ENCODE peak calls at places on chromosomes 6 and 20, in seven cellular contexts. One of them, this sample, is unnamed.

GRCh38 chr6:143165315-143165855 is 104.7 kb downstream of the AIG1 start:
- DNase-seq in sigmoid colon: no peak
- DNase-seq in GM23338: no peak
- DNase-seq in osteocyte: no peak
- DNase-seq in type B pancreatic cell: no peak
- DNase-seq in activated CD8-positive, alpha-beta T cell treated with anti-CD3 and anti-CD28 coated beads for 36 hours: no peak
- DNase-seq in stomach: no peak
- DNase-seq in this sample: no peak

GRCh38 chr6:37473364-37474095 is 26.2 kb downstream of the CCDC167 start:
- DNase-seq in osteocyte: peak; percentile 89
- DNase-seq in stomach: peak; percentile 89
- DNase-seq in GM23338: no peak
- DNase-seq in type B pancreatic cell: no peak
- DNase-seq in sigmoid colon: no peak
- DNase-seq in activated CD8-positive, alpha-beta T cell treated with anti-CD3 and anti-CD28 coated beads for 36 hours: no peak
- DNase-seq in this sample: no peak

GRCh38 chr6:72466971-72467566 is 154.8 kb upstream of the KCNQ5 start:
- DNase-seq in GM23338: no peak
- DNase-seq in activated CD8-positive, alpha-beta T cell treated with anti-CD3 and anti-CD28 coated beads for 36 hours: no peak
- DNase-seq in type B pancreatic cell: no peak
- DNase-seq in stomach: no peak
- DNase-seq in osteocyte: no peak
- DNase-seq in sigmoid colon: no peak
- DNase-seq in this sample: no peak

GRCh38 chr6:151087861-151088598 is 151.7 kb upstream of the AKAP12 start:
- DNase-seq in activated CD8-positive, alpha-beta T cell treated with anti-CD3 and anti-CD28 coated beads for 36 hours: no peak
- DNase-seq in GM23338: peak; percentile 24
- DNase-seq in osteocyte: no peak
- DNase-seq in stomach: no peak
- DNase-seq in type B pancreatic cell: no peak
- DNase-seq in sigmoid colon: no peak
- DNase-seq in this sample: no peak

GRCh38 chr20:37526238-37526838 is 1.3 kb downstream of the BLCAP start:
- DNase-seq in GM23338: peak; percentile 93
- DNase-seq in type B pancreatic cell: no peak
- DNase-seq in osteocyte: no peak
- DNase-seq in activated CD8-positive, alpha-beta T cell treated with anti-CD3 and anti-CD28 coated beads for 36 hours: no peak
- DNase-seq in stomach: no peak
- DNase-seq in sigmoid colon: no peak
- DNase-seq in this sample: no peak

GRCh38 chr6:140079328-140079727 is 704.9 kb upstream of the CITED2 start:
- DNase-seq in GM23338: no peak
- DNase-seq in osteocyte: no peak
- DNase-seq in activated CD8-positive, alpha-beta T cell treated with anti-CD3 and anti-CD28 coated beads for 36 hours: no peak
- DNase-seq in type B pancreatic cell: no peak
- DNase-seq in sigmoid colon: no peak
- DNase-seq in stomach: peak; percentile 26
- DNase-seq in this sample: no peak

GRCh38 chr20:36604952-36605308 is 649 bp upstream of the RAB5IF start:
- DNase-seq in activated CD8-positive, alpha-beta T cell treated with anti-CD3 and anti-CD28 coated beads for 36 hours: peak; percentile 73
- DNase-seq in type B pancreatic cell: no peak
- DNase-seq in GM23338: peak; percentile 41
- DNase-seq in sigmoid colon: peak; percentile 77
- DNase-seq in osteocyte: no peak
- DNase-seq in stomach: peak; percentile 41
- DNase-seq in this sample: peak; percentile 63

GRCh38 chr20:45372646-45373352 is 5.3 kb downstream of the TP53TG5 start:
- DNase-seq in activated CD8-positive, alpha-beta T cell treated with anti-CD3 and anti-CD28 coated beads for 36 hours: no peak
- DNase-seq in type B pancreatic cell: no peak
- DNase-seq in osteocyte: peak; percentile 66
- DNase-seq in GM23338: peak; percentile 72
- DNase-seq in stomach: no peak
- DNase-seq in sigmoid colon: peak; percentile 88
- DNase-seq in this sample: no peak

GRCh38 chr6:134063121-134063965 is 10.9 kb upstream of the SLC2A12 start:
- DNase-seq in osteocyte: no peak
- DNase-seq in sigmoid colon: no peak
- DNase-seq in activated CD8-positive, alpha-beta T cell treated with anti-CD3 and anti-CD28 coated beads for 36 hours: no peak
- DNase-seq in stomach: no peak
- DNase-seq in type B pancreatic cell: no peak
- DNase-seq in GM23338: peak; percentile 79
- DNase-seq in this sample: no peak

GRCh38 chr6:73079611-73079955 is 145.7 kb downstream of the KHDC1L start:
- DNase-seq in type B pancreatic cell: no peak
- DNase-seq in activated CD8-positive, alpha-beta T cell treated with anti-CD3 and anti-CD28 coated beads for 36 hours: no peak
- DNase-seq in sigmoid colon: no peak
- DNase-seq in GM23338: no peak
- DNase-seq in osteocyte: no peak
- DNase-seq in stomach: no peak
- DNase-seq in this sample: no peak

GRCh38 chr6:134436281-134436815 is 118.4 kb upstream of the SGK1 start:
- DNase-seq in activated CD8-positive, alpha-beta T cell treated with anti-CD3 and anti-CD28 coated beads for 36 hours: peak; percentile 87
- DNase-seq in stomach: no peak
- DNase-seq in sigmoid colon: no peak
- DNase-seq in osteocyte: no peak
- DNase-seq in type B pancreatic cell: no peak
- DNase-seq in GM23338: no peak
- DNase-seq in this sample: peak; percentile 61

GRCh38 chr20:35735828-35736470 is 6.1 kb downstream of the RBM39 start:
- DNase-seq in sigmoid colon: no peak
- DNase-seq in activated CD8-positive, alpha-beta T cell treated with anti-CD3 and anti-CD28 coated beads for 36 hours: no peak
- DNase-seq in type B pancreatic cell: no peak
- DNase-seq in GM23338: no peak
- DNase-seq in osteocyte: no peak
- DNase-seq in stomach: no peak
- DNase-seq in this sample: no peak

GRCh38 chr6:70667711-70668498 is at the start of gene SMAP1:
- DNase-seq in sigmoid colon: peak; percentile 96
- DNase-seq in GM23338: peak; percentile 92
- DNase-seq in stomach: peak; percentile 97
- DNase-seq in type B pancreatic cell: peak; percentile 96
- DNase-seq in osteocyte: peak; percentile 98
- DNase-seq in activated CD8-positive, alpha-beta T cell treated with anti-CD3 and anti-CD28 coated beads for 36 hours: peak; percentile 94
- DNase-seq in this sample: peak; percentile 97

GRCh38 chr6:63805808-63806572 is 170.4 kb downstream of the PHF3 start:
- DNase-seq in sigmoid colon: no peak
- DNase-seq in stomach: no peak
- DNase-seq in type B pancreatic cell: no peak
- DNase-seq in activated CD8-positive, alpha-beta T cell treated with anti-CD3 and anti-CD28 coated beads for 36 hours: no peak
- DNase-seq in osteocyte: no peak
- DNase-seq in GM23338: no peak
- DNase-seq in this sample: no peak

GRCh38 chr20:62344782-62345181 is 22.3 kb downstream of the LAMA5 start:
- DNase-seq in activated CD8-positive, alpha-beta T cell treated with anti-CD3 and anti-CD28 coated beads for 36 hours: no peak
- DNase-seq in type B pancreatic cell: no peak
- DNase-seq in sigmoid colon: no peak
- DNase-seq in GM23338: no peak
- DNase-seq in stomach: no peak
- DNase-seq in osteocyte: no peak
- DNase-seq in this sample: no peak

GRCh38 chr6:152089992-152090391 is 282.5 kb downstream of the ESR1 start:
- DNase-seq in GM23338: no peak
- DNase-seq in sigmoid colon: no peak
- DNase-seq in type B pancreatic cell: no peak
- DNase-seq in osteocyte: no peak
- DNase-seq in activated CD8-positive, alpha-beta T cell treated with anti-CD3 and anti-CD28 coated beads for 36 hours: no peak
- DNase-seq in stomach: no peak
- DNase-seq in this sample: no peak

GRCh38 chr6:141562181-141562800 is 570.4 kb upstream of the GJE1 start:
- DNase-seq in sigmoid colon: peak; percentile 62
- DNase-seq in activated CD8-positive, alpha-beta T cell treated with anti-CD3 and anti-CD28 coated beads for 36 hours: peak; percentile 55
- DNase-seq in stomach: no peak
- DNase-seq in GM23338: peak; percentile 70
- DNase-seq in osteocyte: no peak
- DNase-seq in type B pancreatic cell: no peak
- DNase-seq in this sample: no peak

GRCh38 chr6:118650500-118651281 is 700 bp downstream of the CEP85L start:
- DNase-seq in activated CD8-positive, alpha-beta T cell treated with anti-CD3 and anti-CD28 coated beads for 36 hours: peak; percentile 60
- DNase-seq in stomach: peak; percentile 44
- DNase-seq in type B pancreatic cell: peak; percentile 73
- DNase-seq in osteocyte: no peak
- DNase-seq in sigmoid colon: peak; percentile 82
- DNase-seq in GM23338: peak; percentile 74
- DNase-seq in this sample: peak; percentile 46

DNA sequence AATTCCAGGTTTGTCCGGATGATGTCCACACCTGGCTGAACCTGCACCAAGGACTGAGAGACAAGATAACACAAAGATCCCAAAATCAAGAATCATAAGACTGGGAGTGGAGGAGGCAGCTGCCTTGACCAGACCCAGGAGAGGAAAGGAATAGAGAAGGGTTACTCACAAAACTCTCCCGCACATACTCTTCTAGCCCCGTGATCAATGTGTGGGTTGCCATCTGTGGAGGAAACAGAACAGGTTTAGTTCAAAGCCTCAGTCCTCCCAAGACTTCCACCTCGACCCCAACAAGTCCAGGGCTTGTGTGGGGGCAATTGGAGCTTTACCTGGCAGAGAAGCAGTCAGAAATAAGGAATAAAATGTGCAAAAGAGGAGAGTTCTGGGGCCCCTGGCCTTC is 11.1 kb downstream of the BAG6 start:
- DNase-seq in osteocyte: no peak
- DNase-seq in activated CD8-positive, alpha-beta T cell treated with anti-CD3 and anti-CD28 coated beads for 36 hours: no peak
- DNase-seq in stomach: no peak
- DNase-seq in GM23338: no peak
- DNase-seq in sigmoid colon: no peak
- DNase-seq in type B pancreatic cell: no peak
- DNase-seq in this sample: no peak
- TF ChIP-seq CTCF in osteocyte: no peak
- TF ChIP-seq CTCF in activated CD8-positive, alpha-beta T cell treated with anti-CD3 and anti-CD28 coated beads for 36 hours: no peak
- TF ChIP-seq CTCF in stomach: no peak
- TF ChIP-seq CTCF in GM23338: no peak
- TF ChIP-seq CTCF in sigmoid colon: no peak
- TF ChIP-seq CTCF in type B pancreatic cell: no peak
- TF ChIP-seq CTCF in this sample: no peak

DNA sequence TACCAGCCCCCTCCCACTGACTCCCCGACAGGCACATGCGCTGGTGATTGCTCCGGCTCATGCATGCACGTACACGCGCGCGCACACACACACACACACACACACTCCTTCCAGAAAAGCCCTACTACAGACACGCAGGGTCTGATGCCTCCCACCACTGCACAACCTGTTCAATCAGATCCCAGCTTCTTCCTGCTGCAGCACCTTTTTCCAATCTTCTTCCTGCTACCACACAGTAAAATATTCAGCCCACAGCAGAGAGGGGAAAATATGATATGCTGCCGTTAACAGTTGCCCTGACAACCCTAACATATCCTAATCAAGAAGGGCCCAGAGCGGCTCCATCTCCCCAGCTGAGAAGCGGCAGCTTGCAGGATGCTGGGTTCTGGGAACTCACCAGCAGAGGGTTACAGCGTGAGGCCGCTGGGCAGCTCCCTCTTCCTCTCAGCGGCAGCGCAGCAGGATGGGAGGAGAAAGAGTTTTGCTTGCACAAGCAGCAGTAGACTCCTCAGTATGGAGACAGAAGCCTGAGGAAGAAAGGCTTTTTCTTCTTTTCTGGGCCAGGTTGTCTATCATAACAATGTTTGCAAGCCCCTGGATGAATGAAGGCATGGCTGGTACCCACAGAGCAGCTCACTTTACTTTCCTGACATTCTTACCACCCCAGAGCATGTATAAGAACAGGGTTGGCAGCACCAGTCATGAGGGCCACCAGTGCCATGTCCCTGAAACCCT is 23.9 kb downstream of the MAP7 start:
- DNase-seq in activated CD8-positive, alpha-beta T cell treated with anti-CD3 and anti-CD28 coated beads for 36 hours: peak; percentile 54
- DNase-seq in sigmoid colon: peak; percentile 71
- DNase-seq in osteocyte: no peak
- DNase-seq in stomach: peak; percentile 46
- DNase-seq in type B pancreatic cell: no peak
- DNase-seq in GM23338: peak; percentile 89
- DNase-seq in this sample: peak; percentile 31
- TF ChIP-seq CTCF in activated CD8-positive, alpha-beta T cell treated with anti-CD3 and anti-CD28 coated beads for 36 hours: no peak
- TF ChIP-seq CTCF in sigmoid colon: no peak
- TF ChIP-seq CTCF in osteocyte: peak; percentile 45
- TF ChIP-seq CTCF in stomach: no peak
- TF ChIP-seq CTCF in type B pancreatic cell: peak; percentile 59
- TF ChIP-seq CTCF in GM23338: peak; percentile 43
- TF ChIP-seq CTCF in this sample: no peak

DNA sequence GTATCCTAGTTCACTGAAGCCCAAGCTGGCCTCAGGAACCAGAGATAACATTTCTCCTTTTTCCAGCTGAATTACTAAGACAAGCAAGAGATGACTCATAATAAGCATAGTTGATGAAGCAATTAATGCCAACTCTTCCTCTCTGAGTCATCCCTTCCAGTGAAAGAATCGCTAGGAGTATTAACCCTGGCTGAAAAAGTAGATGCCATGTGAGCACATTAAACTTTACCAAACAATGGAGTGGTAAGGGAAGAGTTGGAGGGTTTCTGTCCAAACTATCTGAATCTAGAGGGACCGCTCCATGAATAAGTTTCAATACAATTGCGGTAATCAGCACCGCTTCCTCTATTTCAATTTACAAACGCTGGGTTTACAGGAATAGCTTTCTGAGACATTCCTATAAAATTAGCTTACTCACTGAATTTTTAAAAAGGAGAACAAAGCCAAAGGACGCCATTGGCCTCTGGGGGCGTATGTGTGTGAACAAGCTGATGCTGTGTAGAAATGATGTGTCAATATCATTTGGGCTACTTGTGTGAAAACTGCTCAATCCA is 48.3 kb downstream of the ATXN1 start:
- DNase-seq in type B pancreatic cell: no peak
- DNase-seq in activated CD8-positive, alpha-beta T cell treated with anti-CD3 and anti-CD28 coated beads for 36 hours: peak; percentile 47
- DNase-seq in osteocyte: no peak
- DNase-seq in sigmoid colon: peak; percentile 70
- DNase-seq in GM23338: peak; percentile 21
- DNase-seq in stomach: no peak
- DNase-seq in this sample: peak; percentile 31
- TF ChIP-seq CTCF in type B pancreatic cell: peak; percentile 62
- TF ChIP-seq CTCF in activated CD8-positive, alpha-beta T cell treated with anti-CD3 and anti-CD28 coated beads for 36 hours: peak; percentile 44
- TF ChIP-seq CTCF in osteocyte: peak; percentile 50
- TF ChIP-seq CTCF in sigmoid colon: no peak
- TF ChIP-seq CTCF in GM23338: peak; percentile 48
- TF ChIP-seq CTCF in stomach: no peak
- TF ChIP-seq CTCF in this sample: peak; percentile 23

GRCh38 chr20:8399963-8400362 is 267.9 kb downstream of the PLCB1 start:
- DNase-seq in osteocyte: no peak
- DNase-seq in GM23338: no peak
- DNase-seq in activated CD8-positive, alpha-beta T cell treated with anti-CD3 and anti-CD28 coated beads for 36 hours: no peak
- DNase-seq in stomach: no peak
- DNase-seq in type B pancreatic cell: no peak
- DNase-seq in sigmoid colon: no peak
- DNase-seq in this sample: peak; percentile 34

GRCh38 chr20:8394308-8394945 is 262.4 kb downstream of the PLCB1 start:
- DNase-seq in type B pancreatic cell: no peak
- DNase-seq in activated CD8-positive, alpha-beta T cell treated with anti-CD3 and anti-CD28 coated beads for 36 hours: peak; percentile 23
- DNase-seq in osteocyte: no peak
- DNase-seq in sigmoid colon: no peak
- DNase-seq in GM23338: no peak
- DNase-seq in stomach: no peak
- DNase-seq in this sample: no peak

GRCh38 chr20:8400461-8400860 is 268.4 kb downstream of the PLCB1 start:
- DNase-seq in type B pancreatic cell: no peak
- DNase-seq in sigmoid colon: no peak
- DNase-seq in activated CD8-positive, alpha-beta T cell treated with anti-CD3 and anti-CD28 coated beads for 36 hours: no peak
- DNase-seq in stomach: no peak
- DNase-seq in GM23338: no peak
- DNase-seq in osteocyte: no peak
- DNase-seq in this sample: no peak

GRCh38 chr20:8401491-8401890 is 269.4 kb downstream of the PLCB1 start:
- DNase-seq in type B pancreatic cell: no peak
- DNase-seq in stomach: no peak
- DNase-seq in GM23338: no peak
- DNase-seq in osteocyte: no peak
- DNase-seq in activated CD8-positive, alpha-beta T cell treated with anti-CD3 and anti-CD28 coated beads for 36 hours: no peak
- DNase-seq in sigmoid colon: no peak
- DNase-seq in this sample: no peak

GRCh38 chr20:8398289-8399051 is 266.4 kb downstream of the PLCB1 start:
- DNase-seq in activated CD8-positive, alpha-beta T cell treated with anti-CD3 and anti-CD28 coated beads for 36 hours: no peak
- DNase-seq in sigmoid colon: no peak
- DNase-seq in stomach: no peak
- DNase-seq in osteocyte: no peak
- DNase-seq in GM23338: peak; percentile 35
- DNase-seq in type B pancreatic cell: no peak
- DNase-seq in this sample: no peak
- TF ChIP-seq CTCF in activated CD8-positive, alpha-beta T cell treated with anti-CD3 and anti-CD28 coated beads for 36 hours: no peak
- TF ChIP-seq CTCF in sigmoid colon: no peak
- TF ChIP-seq CTCF in stomach: no peak
- TF ChIP-seq CTCF in osteocyte: no peak
- TF ChIP-seq CTCF in GM23338: peak; percentile 64
- TF ChIP-seq CTCF in type B pancreatic cell: peak; percentile 53
- TF ChIP-seq CTCF in this sample: no peak

This sample was measured in GM10248.